ENCODE peak calls at places on chromosomes 13 and 19, in four cellular contexts. W is globus pallidus, A is T-helper 9 cell, C is NCI-H69. H is an unnamed sample.

GRCh38 chr13:33032037-33032625 is 15.9 kb downstream of the KL start:
- DNase-seq in A (no peak), W (no peak), C (no peak), H (no peak)

GRCh38 chr19:46371371-46371901 is 24.5 kb downstream of the PPP5C start:
- DNase-seq in C (no peak), A (no peak), W (no peak), H (no peak)

GRCh38 chr19:46218160-46218559 is 11.4 kb upstream of the IGFL1 start:
- DNase-seq in W (no peak), A (no peak), C (no peak), H (no peak)

GRCh38 chr19:45508681-45508930 is 1.3 kb downstream of the VASP start:
- DNase-seq in W (no peak), A (no peak), C (no peak), H (no peak)

GRCh38 chr19:46862974-46863632 is 2.3 kb downstream of the ARHGAP35 start:
- DNase-seq in A (no peak), W (no peak), C (peak; percentile 54), H (no peak)

GRCh38 chr13:45512148-45512498 is 47.4 kb downstream of the COG3 start:
- DNase-seq in W (no peak), C (no peak), A (no peak), H (no peak)

GRCh38 chr13:42361701-42362100 is 89.7 kb downstream of the AKAP11 start:
- DNase-seq in A (no peak), C (no peak), W (no peak), H (no peak)

GRCh38 chr13:62524498-62524897 is 1108.8 kb upstream of the PCDH20 start:
- DNase-seq in W (no peak), C (no peak), A (no peak), H (no peak)

GRCh38 chr13:57673197-57673596 is 41.7 kb downstream of the PCDH17 start:
- DNase-seq in A (no peak), C (no peak), W (no peak), H (no peak)

GRCh38 chr19:47781590-47782318 is 3.3 kb downstream of the SELENOW start:
- DNase-seq in A (no peak), C (no peak), W (peak; percentile 78), H (no peak)

GRCh38 chr19:48530044-48530720 is 18.5 kb upstream of the LMTK3 start:
- DNase-seq in A (no peak), C (peak; percentile 49), W (no peak), H (no peak)

GRCh38 chr13:78437781-78438180 is 165.6 kb downstream of the POU4F1 start:
- DNase-seq in W (no peak), A (no peak), C (no peak), H (no peak)

GRCh38 chr13:26310003-26310402 is 56.1 kb downstream of the CDK8 start:
- DNase-seq in W (no peak), C (no peak), A (no peak), H (no peak)

H was measured in T-helper 1 cell.